ENCODE peak calls at places on chromosomes 4 and X, in five cellular contexts. One of them, this sample, is unnamed.

GRCh38 chrX:136745215-136746173 is 35.2 kb downstream of the ARHGEF6 start:
- DNase-seq in right lobe of liver: no peak
- DNase-seq in CD8-positive, alpha-beta memory T cell: no peak
- DNase-seq in mammary epithelial cell: no peak
- DNase-seq in bronchial epithelial cell: no peak
- DNase-seq in this sample: no peak

GRCh38 chrX:51759055-51759454 is 15.8 kb downstream of the GSPT2 start:
- DNase-seq in right lobe of liver: no peak
- DNase-seq in CD8-positive, alpha-beta memory T cell: no peak
- DNase-seq in mammary epithelial cell: no peak
- DNase-seq in bronchial epithelial cell: no peak
- DNase-seq in this sample: no peak

GRCh38 chr4:48902266-48902665 is 4.3 kb downstream of the OCIAD2 start:
- DNase-seq in right lobe of liver: no peak
- DNase-seq in CD8-positive, alpha-beta memory T cell: no peak
- DNase-seq in mammary epithelial cell: peak; percentile 48
- DNase-seq in bronchial epithelial cell: peak; percentile 77
- DNase-seq in this sample: no peak

GRCh38 chr4:43339435-43339834 is 446.9 kb downstream of the GRXCR1 start:
- DNase-seq in right lobe of liver: no peak
- DNase-seq in CD8-positive, alpha-beta memory T cell: no peak
- DNase-seq in mammary epithelial cell: peak; percentile 86
- DNase-seq in bronchial epithelial cell: peak; percentile 98
- DNase-seq in this sample: no peak

GRCh38 chr4:8731364-8731763 is 138.8 kb downstream of the CPZ start:
- DNase-seq in right lobe of liver: no peak
- DNase-seq in CD8-positive, alpha-beta memory T cell: no peak
- DNase-seq in mammary epithelial cell: no peak
- DNase-seq in bronchial epithelial cell: no peak
- DNase-seq in this sample: no peak

GRCh38 chrX:80576815-80577533 is 156.7 kb downstream of the TENT5D start:
- DNase-seq in right lobe of liver: no peak
- DNase-seq in CD8-positive, alpha-beta memory T cell: no peak
- DNase-seq in mammary epithelial cell: no peak
- DNase-seq in bronchial epithelial cell: no peak
- DNase-seq in this sample: no peak

GRCh38 chrX:41779941-41780340 is 56.0 kb downstream of the GPR82 start:
- DNase-seq in right lobe of liver: no peak
- DNase-seq in CD8-positive, alpha-beta memory T cell: no peak
- DNase-seq in mammary epithelial cell: no peak
- DNase-seq in bronchial epithelial cell: no peak
- DNase-seq in this sample: no peak

GRCh38 chrX:115562492-115562872 is 1.5 kb downstream of the PLS3 start:
- DNase-seq in right lobe of liver: no peak
- DNase-seq in CD8-positive, alpha-beta memory T cell: no peak
- DNase-seq in mammary epithelial cell: peak; percentile 41
- DNase-seq in bronchial epithelial cell: peak; percentile 22
- DNase-seq in this sample: no peak

GRCh38 chrX:139554367-139554766 is 23.8 kb downstream of the F9 start:
- DNase-seq in right lobe of liver: no peak
- DNase-seq in CD8-positive, alpha-beta memory T cell: no peak
- DNase-seq in mammary epithelial cell: no peak
- DNase-seq in bronchial epithelial cell: no peak
- DNase-seq in this sample: no peak

GRCh38 chr4:5114911-5115310 is 63.6 kb downstream of the STK32B start:
- DNase-seq in right lobe of liver: no peak
- DNase-seq in CD8-positive, alpha-beta memory T cell: no peak
- DNase-seq in mammary epithelial cell: no peak
- DNase-seq in bronchial epithelial cell: no peak
- DNase-seq in this sample: no peak

GRCh38 chr4:81404294-81404693 is 67.4 kb downstream of the RASGEF1B start:
- DNase-seq in right lobe of liver: no peak
- DNase-seq in CD8-positive, alpha-beta memory T cell: no peak
- DNase-seq in mammary epithelial cell: no peak
- DNase-seq in bronchial epithelial cell: no peak
- DNase-seq in this sample: no peak

GRCh38 chr4:19791422-19792113 is 460.1 kb upstream of the SLIT2 start:
- DNase-seq in right lobe of liver: no peak
- DNase-seq in CD8-positive, alpha-beta memory T cell: no peak
- DNase-seq in mammary epithelial cell: no peak
- DNase-seq in bronchial epithelial cell: peak; percentile 20
- DNase-seq in this sample: no peak

DNA sequence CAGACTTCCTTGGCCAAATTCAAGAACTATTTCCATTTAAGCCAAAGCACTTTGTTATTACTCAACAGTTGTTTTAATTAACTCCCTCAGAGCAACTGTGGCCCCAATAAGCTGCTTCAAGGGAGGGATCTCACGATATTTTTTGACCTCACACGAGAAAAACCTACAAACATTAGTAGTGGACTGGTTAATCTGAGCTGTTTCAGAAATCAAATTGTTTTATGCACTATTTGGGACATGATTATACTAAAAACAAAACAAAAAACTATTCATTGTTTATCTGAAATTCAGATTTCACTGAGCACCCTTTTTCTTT is 74.3 kb downstream of the DCHS2 start:
- DNase-seq in right lobe of liver: no peak
- DNase-seq in CD8-positive, alpha-beta memory T cell: no peak
- DNase-seq in mammary epithelial cell: no peak
- DNase-seq in bronchial epithelial cell: no peak
- DNase-seq in this sample: no peak
- H3K4me3 ChIP-seq in right lobe of liver: no peak overlapping the region
- H3K4me3 ChIP-seq in CD8-positive, alpha-beta memory T cell: no peak overlapping the region
- H3K4me3 ChIP-seq in mammary epithelial cell: no peak overlapping the region
- H3K4me3 ChIP-seq in bronchial epithelial cell: no peak overlapping the region
- H3K4me3 ChIP-seq in this sample: no peak overlapping the region

GRCh38 chr4:2812600-2812932 is 19.7 kb downstream of the SH3BP2 start:
- DNase-seq in right lobe of liver: no peak
- DNase-seq in CD8-positive, alpha-beta memory T cell: no peak
- DNase-seq in mammary epithelial cell: no peak
- DNase-seq in bronchial epithelial cell: no peak
- DNase-seq in this sample: no peak

GRCh38 chr4:2811830-2812599 is 19.1 kb downstream of the SH3BP2 start:
- DNase-seq in right lobe of liver: peak; percentile 74
- DNase-seq in CD8-positive, alpha-beta memory T cell: peak; percentile 69
- DNase-seq in mammary epithelial cell: no peak
- DNase-seq in bronchial epithelial cell: peak; percentile 30
- DNase-seq in this sample: no peak

GRCh38 chr4:2812985-2813384 is 20.1 kb downstream of the SH3BP2 start:
- DNase-seq in right lobe of liver: no peak
- DNase-seq in CD8-positive, alpha-beta memory T cell: no peak
- DNase-seq in mammary epithelial cell: no peak
- DNase-seq in bronchial epithelial cell: no peak
- DNase-seq in this sample: no peak

GRCh38 chr4:2814627-2815026 is 21.7 kb downstream of the SH3BP2 start:
- DNase-seq in right lobe of liver: no peak
- DNase-seq in CD8-positive, alpha-beta memory T cell: peak; percentile 46
- DNase-seq in mammary epithelial cell: no peak
- DNase-seq in bronchial epithelial cell: no peak
- DNase-seq in this sample: no peak

GRCh38 chr4:2813446-2814405 is 20.8 kb downstream of the SH3BP2 start:
- DNase-seq in right lobe of liver: no peak
- DNase-seq in CD8-positive, alpha-beta memory T cell: no peak
- DNase-seq in mammary epithelial cell: no peak
- DNase-seq in bronchial epithelial cell: no peak
- DNase-seq in this sample: no peak
- H3K4me3 ChIP-seq in right lobe of liver: no peak overlapping the region
- H3K4me3 ChIP-seq in CD8-positive, alpha-beta memory T cell: peak overlapping the region; percentile 59
- H3K4me3 ChIP-seq in mammary epithelial cell: no peak overlapping the region
- H3K4me3 ChIP-seq in bronchial epithelial cell: no peak overlapping the region
- H3K4me3 ChIP-seq in this sample: no peak overlapping the region

DNA sequence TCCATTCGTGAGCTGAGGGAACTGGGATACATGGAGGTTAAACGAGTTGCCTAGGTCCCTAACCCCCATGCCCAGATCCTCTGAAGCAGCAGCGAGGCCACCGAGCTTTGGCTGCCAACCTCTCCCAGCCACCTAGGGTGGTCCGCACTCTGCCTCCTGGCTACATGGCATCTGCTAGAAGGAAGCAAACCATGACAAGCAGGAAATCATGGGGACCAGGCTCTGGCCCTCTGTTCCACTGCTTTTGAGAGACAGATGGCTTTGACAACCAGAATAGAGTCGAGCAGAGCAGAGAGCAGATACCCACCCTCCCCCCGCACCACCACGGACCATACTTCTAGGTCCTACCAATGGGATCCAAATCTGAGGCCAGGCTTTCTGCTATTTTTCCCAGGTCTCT is 37.5 kb upstream of the NKRF start:
- DNase-seq in right lobe of liver: no peak
- DNase-seq in CD8-positive, alpha-beta memory T cell: no peak
- DNase-seq in mammary epithelial cell: no peak
- DNase-seq in bronchial epithelial cell: no peak
- DNase-seq in this sample: no peak
- H3K4me3 ChIP-seq in right lobe of liver: no peak overlapping the region
- H3K4me3 ChIP-seq in CD8-positive, alpha-beta memory T cell: no peak overlapping the region
- H3K4me3 ChIP-seq in mammary epithelial cell: no peak overlapping the region
- H3K4me3 ChIP-seq in bronchial epithelial cell: no peak overlapping the region
- H3K4me3 ChIP-seq in this sample: no peak overlapping the region

DNA sequence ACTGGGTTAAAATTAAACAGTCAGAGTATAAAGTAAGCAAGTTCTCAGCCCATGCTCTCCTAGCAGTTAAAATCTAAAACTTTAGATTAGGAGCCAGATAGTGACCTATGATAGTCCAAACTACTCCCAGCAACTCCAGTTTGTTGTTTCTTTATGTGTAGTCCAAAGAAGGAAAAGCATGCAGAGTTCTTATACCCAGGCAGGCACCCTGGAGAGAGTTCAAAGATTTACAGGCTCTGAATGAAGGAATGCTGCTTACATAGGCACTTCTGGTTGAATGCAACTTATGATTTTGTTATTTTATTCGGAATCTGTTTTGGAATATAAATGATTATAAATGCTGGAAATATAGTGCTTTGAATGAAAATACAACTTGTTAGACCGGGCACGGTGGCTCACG is 67.2 kb downstream of the GPAT3 start:
- DNase-seq in right lobe of liver: no peak
- DNase-seq in CD8-positive, alpha-beta memory T cell: no peak
- DNase-seq in mammary epithelial cell: no peak
- DNase-seq in bronchial epithelial cell: no peak
- DNase-seq in this sample: no peak
- H3K4me3 ChIP-seq in right lobe of liver: no peak overlapping the region
- H3K4me3 ChIP-seq in CD8-positive, alpha-beta memory T cell: no peak overlapping the region
- H3K4me3 ChIP-seq in mammary epithelial cell: no peak overlapping the region
- H3K4me3 ChIP-seq in bronchial epithelial cell: no peak overlapping the region
- H3K4me3 ChIP-seq in this sample: no peak overlapping the region

GRCh38 chrX:2708016-2708415 is 16.9 kb downstream of the CD99 start:
- DNase-seq in right lobe of liver: no peak
- DNase-seq in CD8-positive, alpha-beta memory T cell: no peak
- DNase-seq in mammary epithelial cell: peak; percentile 43
- DNase-seq in bronchial epithelial cell: peak; percentile 80
- DNase-seq in this sample: no peak

GRCh38 chrX:2708601-2709200 is 17.6 kb downstream of the CD99 start:
- DNase-seq in right lobe of liver: no peak
- DNase-seq in CD8-positive, alpha-beta memory T cell: no peak
- DNase-seq in mammary epithelial cell: no peak
- DNase-seq in bronchial epithelial cell: no peak
- DNase-seq in this sample: no peak

GRCh38 chrX:2705036-2705435 is 13.9 kb downstream of the CD99 start:
- DNase-seq in right lobe of liver: peak; percentile 58
- DNase-seq in CD8-positive, alpha-beta memory T cell: no peak
- DNase-seq in mammary epithelial cell: no peak
- DNase-seq in bronchial epithelial cell: no peak
- DNase-seq in this sample: no peak

GRCh38 chrX:2705461-2705860 is 14.4 kb downstream of the CD99 start:
- DNase-seq in right lobe of liver: no peak
- DNase-seq in CD8-positive, alpha-beta memory T cell: no peak
- DNase-seq in mammary epithelial cell: no peak
- DNase-seq in bronchial epithelial cell: no peak
- DNase-seq in this sample: no peak

DNA sequence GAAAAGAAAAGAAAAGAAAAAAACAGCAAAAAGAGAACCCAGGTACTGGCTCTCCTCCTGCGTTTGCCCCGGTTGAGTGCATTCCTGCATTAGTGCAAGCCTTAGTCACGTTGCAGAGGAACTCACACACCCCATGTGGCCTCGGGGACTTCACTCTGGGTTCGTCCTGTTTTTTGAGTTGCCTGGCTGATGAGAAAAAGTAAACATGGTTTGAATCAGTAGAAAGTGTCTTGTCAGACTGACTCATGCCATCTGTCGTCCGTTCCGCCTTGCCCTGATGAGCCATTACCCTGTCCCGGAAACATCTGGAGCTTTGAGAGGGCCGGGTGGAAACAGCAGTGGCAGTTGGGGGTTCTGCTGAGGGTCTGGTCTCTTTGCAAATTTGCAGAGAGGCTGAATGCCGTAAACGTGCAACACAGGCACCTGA is 16.3 kb downstream of the CD99 start:
- DNase-seq in right lobe of liver: no peak
- DNase-seq in CD8-positive, alpha-beta memory T cell: peak; percentile 37
- DNase-seq in mammary epithelial cell: peak; percentile 98
- DNase-seq in bronchial epithelial cell: peak; percentile 97
- DNase-seq in this sample: no peak
- H3K4me3 ChIP-seq in right lobe of liver: no peak overlapping the region
- H3K4me3 ChIP-seq in CD8-positive, alpha-beta memory T cell: no peak overlapping the region
- H3K4me3 ChIP-seq in mammary epithelial cell: no peak overlapping the region
- H3K4me3 ChIP-seq in bronchial epithelial cell: no peak overlapping the region
- H3K4me3 ChIP-seq in this sample: no peak overlapping the region

GRCh38 chr4:10201356-10202223 is 85.0 kb upstream of the WDR1 start:
- DNase-seq in right lobe of liver: no peak
- DNase-seq in CD8-positive, alpha-beta memory T cell: no peak
- DNase-seq in mammary epithelial cell: peak; percentile 23
- DNase-seq in bronchial epithelial cell: no peak
- DNase-seq in this sample: no peak

GRCh38 chr4:10205223-10205622 is 88.6 kb upstream of the WDR1 start:
- DNase-seq in right lobe of liver: no peak
- DNase-seq in CD8-positive, alpha-beta memory T cell: no peak
- DNase-seq in mammary epithelial cell: peak; percentile 19
- DNase-seq in bronchial epithelial cell: no peak
- DNase-seq in this sample: no peak

GRCh38 chr4:10204401-10205058 is 87.9 kb upstream of the WDR1 start:
- DNase-seq in right lobe of liver: no peak
- DNase-seq in CD8-positive, alpha-beta memory T cell: no peak
- DNase-seq in mammary epithelial cell: no peak
- DNase-seq in bronchial epithelial cell: no peak
- DNase-seq in this sample: peak; percentile 61

GRCh38 chr4:10200869-10201268 is 84.3 kb upstream of the WDR1 start:
- DNase-seq in right lobe of liver: no peak
- DNase-seq in CD8-positive, alpha-beta memory T cell: no peak
- DNase-seq in mammary epithelial cell: no peak
- DNase-seq in bronchial epithelial cell: no peak
- DNase-seq in this sample: no peak

DNA sequence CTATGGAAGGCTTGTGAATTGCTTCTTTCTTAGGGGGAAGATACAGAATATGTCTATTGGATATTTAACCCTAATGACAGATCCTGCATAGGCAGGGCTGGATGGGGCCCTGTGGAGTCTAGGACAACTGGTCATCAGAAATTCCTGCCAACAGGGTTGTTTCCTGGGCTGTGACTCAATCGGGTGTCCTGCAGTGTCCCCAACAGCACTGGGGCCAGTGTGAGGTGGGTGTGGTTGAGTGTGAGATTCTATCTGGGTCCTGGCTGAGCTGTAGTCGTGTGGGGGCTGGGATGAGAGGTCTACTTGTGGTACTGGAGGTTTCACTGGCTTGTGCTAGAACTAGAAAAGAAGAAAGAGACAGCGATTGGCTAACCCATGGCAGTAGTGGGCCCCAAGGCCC is 87.3 kb upstream of the WDR1 start:
- DNase-seq in right lobe of liver: no peak
- DNase-seq in CD8-positive, alpha-beta memory T cell: no peak
- DNase-seq in mammary epithelial cell: no peak
- DNase-seq in bronchial epithelial cell: no peak
- DNase-seq in this sample: no peak
- H3K4me3 ChIP-seq in right lobe of liver: no peak overlapping the region
- H3K4me3 ChIP-seq in CD8-positive, alpha-beta memory T cell: no peak overlapping the region
- H3K4me3 ChIP-seq in mammary epithelial cell: no peak overlapping the region
- H3K4me3 ChIP-seq in bronchial epithelial cell: no peak overlapping the region
- H3K4me3 ChIP-seq in this sample: no peak overlapping the region

GRCh38 chr4:112378858-112379257 is 81.7 kb downstream of the ALPK1 start:
- DNase-seq in right lobe of liver: no peak
- DNase-seq in CD8-positive, alpha-beta memory T cell: no peak
- DNase-seq in mammary epithelial cell: no peak
- DNase-seq in bronchial epithelial cell: no peak
- DNase-seq in this sample: no peak
- H3K4me3 ChIP-seq in right lobe of liver: no peak overlapping the region
- H3K4me3 ChIP-seq in CD8-positive, alpha-beta memory T cell: no peak overlapping the region
- H3K4me3 ChIP-seq in mammary epithelial cell: no peak overlapping the region
- H3K4me3 ChIP-seq in bronchial epithelial cell: no peak overlapping the region
- H3K4me3 ChIP-seq in this sample: no peak overlapping the region

This sample was measured in AG09309.